ENCODE peak calls at places on chromosomes 6 and 20, in five cellular contexts. O is GM12878, H is H1, U is HepG2, N is K562. L is an unnamed sample.

GRCh38 chr6:134147033-134147533 is 94.7 kb upstream of the SLC2A12 start:
- DNase-seq in H (no peak), O (no peak), N (peak), U (no peak), L (no peak)

GRCh38 chr6:167420858-167421766 is 96.2 kb downstream of the TTLL2 start:
- DNase-seq in O (no peak), H (peak), U (peak), N (peak), L (no peak)

GRCh38 chr20:63312690-63313348 is 19.8 kb downstream of the COL20A1 start:
- DNase-seq in O (no peak), H (no peak), N (no peak), U (no peak), L (no peak)

GRCh38 chr20:43870484-43870883 is 44.2 kb upstream of the TOX2 start:
- DNase-seq in N (no peak), U (no peak), H (no peak), O (no peak), L (no peak)

GRCh38 chr6:29964904-29965872 is 22.9 kb downstream of the HLA-A start:
- DNase-seq in U (peak), N (peak), H (no peak), O (peak), L (peak)

GRCh38 chr6:85580104-85580877 is 13.4 kb downstream of the SNX14 start:
- DNase-seq in N (no peak), H (no peak), U (peak), O (no peak), L (no peak)

GRCh38 chr6:89940225-89941027 is 46.2 kb downstream of the GJA10 start:
- DNase-seq in U (peak), N (peak), O (peak), H (no peak), L (peak)

GRCh38 chr6:10415593-10416480 is 963 bp upstream of the TFAP2A start:
- DNase-seq in O (no peak), H (no peak), N (no peak), U (no peak), L (no peak)

GRCh38 chr6:147586044-147586443 is 77.6 kb downstream of the SAMD5 start:
- DNase-seq in H (no peak), N (no peak), O (no peak), U (no peak), L (no peak)

GRCh38 chr6:34315780-34316179 is 67.0 kb upstream of the SMIM29 start:
- DNase-seq in H (no peak), N (peak), O (peak), U (no peak), L (no peak)

DNA sequence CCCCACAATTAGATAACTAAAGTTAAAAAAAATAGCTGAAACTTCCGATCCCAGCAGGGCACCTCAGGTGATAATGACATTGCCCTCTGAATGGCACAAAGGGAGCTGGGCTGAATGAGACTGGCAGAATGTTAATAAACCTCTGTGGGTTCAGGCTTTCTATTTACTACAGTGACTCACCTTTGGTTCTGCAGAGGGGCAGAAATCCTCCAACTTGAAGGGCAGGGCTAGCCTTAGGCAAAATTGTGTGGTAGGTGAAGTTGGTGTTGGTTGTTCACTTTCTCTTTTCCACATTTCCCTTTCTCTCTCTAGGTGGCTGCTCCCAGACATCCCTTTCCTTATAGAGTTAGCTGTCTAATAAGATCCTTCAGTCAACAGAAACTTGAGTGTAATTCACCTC is 625.2 kb downstream of the EPM2A start:
- DNase-seq in N (no peak), H (no peak), O (no peak), U (no peak), L (no peak)
- TF ChIP-seq JUND in N (no peak), H (no peak), O (no peak), U (no peak), L (no peak)

GRCh38 chr6:81171991-81172740 is 580.3 kb downstream of the TENT5A start:
- DNase-seq in U (no peak), N (no peak), H (no peak), O (no peak), L (peak)
- TF ChIP-seq SP1 in U (no peak), N (no peak), H (no peak), O (no peak), L (no peak)

GRCh38 chr6:157330831-157331230 is 7.5 kb upstream of the TMEM242 start:
- DNase-seq in U (no peak), O (no peak), H (no peak), N (no peak), L (no peak)

GRCh38 chr6:157326979-157327378 is 3.7 kb upstream of the TMEM242 start:
- DNase-seq in O (no peak), H (no peak), U (peak), N (no peak), L (no peak)

GRCh38 chr6:157328108-157328692 is 4.9 kb upstream of the TMEM242 start:
- DNase-seq in O (no peak), N (no peak), H (no peak), U (no peak), L (no peak)

GRCh38 chr6:157332813-157333212 is 9.5 kb upstream of the TMEM242 start:
- DNase-seq in H (no peak), U (no peak), O (no peak), N (no peak), L (no peak)

GRCh38 chr6:157329829-157330228 is 6.5 kb upstream of the TMEM242 start:
- DNase-seq in N (no peak), H (no peak), U (peak), O (no peak), L (no peak)
- TF ChIP-seq JUND in N (no peak), H (no peak), U (no peak), O (no peak), L (no peak)

GRCh38 chr20:7772376-7772775 is 167.9 kb downstream of the HAO1 start:
- DNase-seq in H (no peak), U (no peak), N (no peak), O (no peak), L (no peak)
- TF ChIP-seq SP1 in H (no peak), U (no peak), N (no peak), O (no peak), L (no peak)

L was measured in HCT116.